ENCODE peak calls at places on chromosomes 2 and 18, in eight cellular contexts. X, F, A, B, W, K, J and Z are unnamed samples.
A peak's percentile ranks its signal among the peaks of the same experiment; 100 is the strongest.

GRCh38 chr2:150477347-150477746 is 10.1 kb downstream of the RND3 start:
- DNase-seq in X (peak; percentile 49), F (no peak), A (no peak), B (no peak), W (no peak), K (no peak), J (no peak), Z (no peak)

GRCh38 chr2:96763511-96764252 is 3.0 kb downstream of the CNNM4 start:
- DNase-seq in X (no peak), F (no peak), A (peak; percentile 53), B (no peak), W (peak; percentile 76), K (peak; percentile 63), J (no peak), Z (peak; percentile 64)

GRCh38 chr2:173205375-173205774 is 129.7 kb downstream of the MAP3K20 start:
- DNase-seq in X (peak; percentile 88), F (peak; percentile 18), A (no peak), B (no peak), W (no peak), K (no peak), J (no peak), Z (no peak)

GRCh38 chr18:7585272-7585670 is 18.2 kb downstream of the PTPRM start:
- DNase-seq in X (no peak), F (no peak), A (no peak), B (no peak), W (no peak), K (no peak), J (no peak), Z (no peak)

GRCh38 chr2:128563348-128563687 is 244.7 kb upstream of the HS6ST1 start:
- DNase-seq in X (peak; percentile 93), F (no peak), A (no peak), B (peak; percentile 63), W (no peak), K (no peak), J (no peak), Z (no peak)

GRCh38 chr2:98006378-98006777 is 10.6 kb upstream of the TMEM131 start:
- DNase-seq in X (no peak), F (no peak), A (no peak), B (no peak), W (no peak), K (no peak), J (no peak), Z (no peak)

GRCh38 chr18:48009116-48009825 is 78.8 kb upstream of the SMAD2 start:
- DNase-seq in X (no peak), F (no peak), A (no peak), B (no peak), W (no peak), K (no peak), J (no peak), Z (no peak)

GRCh38 chr18:79779021-79779699 is 18.6 kb upstream of the KCNG2 start:
- DNase-seq in X (no peak), F (no peak), A (no peak), B (no peak), W (peak; percentile 34), K (no peak), J (no peak), Z (no peak)

GRCh38 chr2:238525990-238526389 is 99.3 kb downstream of the ASB1 start:
- DNase-seq in X (no peak), F (peak; percentile 86), A (peak; percentile 55), B (no peak), W (no peak), K (peak; percentile 4), J (no peak), Z (peak; percentile 6)

GRCh38 chr2:13193075-13193474 is 476.3 kb downstream of the TRIB2 start:
- DNase-seq in X (peak; percentile 65), F (no peak), A (peak; percentile 67), B (no peak), W (no peak), K (no peak), J (no peak), Z (no peak)

GRCh38 chr18:32213693-32214092 is 23.9 kb downstream of the MEP1B start:
- DNase-seq in X (no peak), F (no peak), A (no peak), B (no peak), W (no peak), K (no peak), J (no peak), Z (no peak)

GRCh38 chr2:170973492-170974303 is 44.6 kb downstream of the GORASP2 start:
- DNase-seq in X (peak; percentile 69), F (peak; percentile 82), A (peak; percentile 87), B (peak; percentile 73), W (peak; percentile 99), K (peak; percentile 97), J (peak; percentile 93), Z (peak; percentile 87)

GRCh38 chr2:128260239-128261138 is 58.2 kb downstream of the HS6ST1 start:
- DNase-seq in X (peak; percentile 80), F (no peak), A (no peak), B (no peak), W (peak; percentile 25), K (peak; percentile 5), J (no peak), Z (no peak)

GRCh38 chr18:22827216-22827615 is 105.9 kb upstream of the RBBP8 start:
- DNase-seq in X (peak; percentile 59), F (no peak), A (peak; percentile 41), B (no peak), W (no peak), K (no peak), J (no peak), Z (peak; percentile 39)

GRCh38 chr18:1528964-1529509 is 624.4 kb downstream of the ADCYAP1 start:
- DNase-seq in X (no peak), F (no peak), A (no peak), B (no peak), W (no peak), K (no peak), J (no peak), Z (no peak)

GRCh38 chr2:215436705-215437570 is 1.1 kb upstream of the FN1 start:
- DNase-seq in X (peak; percentile 52), F (peak; percentile 54), A (no peak), B (no peak), W (no peak), K (peak; percentile 53), J (no peak), Z (no peak)

GRCh38 chr2:208000701-208001395 is 24.5 kb downstream of the PLEKHM3 start:
- DNase-seq in X (no peak), F (no peak), A (no peak), B (no peak), W (no peak), K (no peak), J (no peak), Z (no peak)

GRCh38 chr2:143955416-143956075 is 564.4 kb downstream of the ZEB2 start:
- DNase-seq in X (peak; percentile 82), F (no peak), A (no peak), B (peak; percentile 60), W (no peak), K (no peak), J (no peak), Z (no peak)

GRCh38 chr18:56986829-56987228 is 160.1 kb upstream of the BOD1L2 start:
- DNase-seq in X (no peak), F (no peak), A (no peak), B (no peak), W (no peak), K (no peak), J (no peak), Z (no peak)

GRCh38 chr2:64857581-64858471 is 131.4 kb upstream of the SLC1A4 start:
- DNase-seq in X (no peak), F (peak; percentile 78), A (peak; percentile 51), B (no peak), W (peak; percentile 47), K (no peak), J (no peak), Z (no peak)

GRCh38 chr2:186882511-186883071 is 33.6 kb upstream of the ZSWIM2 start:
- DNase-seq in X (no peak), F (no peak), A (no peak), B (no peak), W (no peak), K (no peak), J (no peak), Z (no peak)

GRCh38 chr2:223819891-223820290 is 17.5 kb downstream of the AP1S3 start:
- DNase-seq in X (no peak), F (no peak), A (no peak), B (no peak), W (no peak), K (no peak), J (no peak), Z (no peak)

GRCh38 chr2:85583667-85584353 is 421 bp upstream of the VAMP5 start:
- DNase-seq in X (no peak), F (peak; percentile 12), A (no peak), B (no peak), W (no peak), K (peak; percentile 88), J (peak; percentile 25), Z (no peak)

GRCh38 chr2:218398437-218399390 is 954 bp upstream of the CTDSP1 start:
- DNase-seq in X (peak; percentile 62), F (peak; percentile 31), A (peak; percentile 91), B (no peak), W (peak; percentile 80), K (peak; percentile 87), J (peak; percentile 59), Z (no peak)